ENCODE peak calls at places on chromosomes 4 and X, in ten cellular contexts. T, U, A, Q, B, X, W, M, D and O are unnamed samples.

GRCh38 chr4:83208776-83209365 is 75.7 kb downstream of the COQ2 start:
- DNase-seq in U (no peak), D (no peak), A (no peak), T (no peak), M (peak; percentile 20), B (no peak), X (no peak), Q (no peak), W (no peak), O (no peak)

GRCh38 chrX:8773117-8773516 is 28.1 kb downstream of the FAM9A start:
- DNase-seq in Q (no peak), B (no peak), W (no peak), A (no peak), D (no peak), U (no peak), M (no peak), T (no peak), X (no peak), O (no peak)

GRCh38 chr4:156559346-156559745 is 412.3 kb downstream of the PDGFC start:
- DNase-seq in D (no peak), T (no peak), A (no peak), W (no peak), X (no peak), Q (no peak), B (no peak), M (no peak), U (no peak), O (no peak)

GRCh38 chr4:151434183-151434860 is 25.3 kb downstream of the FHIP1A start:
- DNase-seq in T (no peak), M (no peak), D (no peak), B (no peak), Q (no peak), A (no peak), U (no peak), X (no peak), W (no peak), O (no peak)

GRCh38 chr4:38034986-38035882 is 75.0 kb downstream of the PTTG2 start:
- DNase-seq in Q (peak; percentile 63), A (peak; percentile 68), U (no peak), X (no peak), T (peak; percentile 77), B (no peak), M (no peak), D (no peak), W (peak; percentile 10), O (peak; percentile 73)

GRCh38 chrX:134600714-134601113 is 57.6 kb downstream of the PLAC1 start:
- DNase-seq in A (no peak), X (no peak), B (no peak), W (no peak), M (no peak), U (no peak), Q (no peak), D (no peak), T (peak; percentile 71), O (no peak)

GRCh38 chrX:10722804-10723364 is 102.5 kb upstream of the MID1 start:
- DNase-seq in U (peak; percentile 59), W (peak; percentile 3), Q (peak; percentile 38), B (peak; percentile 59), D (no peak), T (peak; percentile 40), X (peak; percentile 72), A (peak; percentile 84), M (no peak), O (peak; percentile 61)

GRCh38 chr4:10020871-10021676 is at the start of gene SLC2A9:
- DNase-seq in W (no peak), T (peak; percentile 67), X (peak; percentile 77), Q (peak; percentile 78), U (peak; percentile 33), B (no peak), M (no peak), A (no peak), D (no peak), O (no peak)

GRCh38 chr4:2285665-2286381 is 23.9 kb upstream of the MXD4 start:
- DNase-seq in Q (no peak), U (peak; percentile 4), D (peak; percentile 31), A (peak; percentile 10), T (no peak), W (no peak), X (no peak), M (no peak), B (no peak), O (no peak)

GRCh38 chr4:16617416-16617815 is 281.0 kb downstream of the LDB2 start:
- DNase-seq in Q (no peak), T (no peak), U (no peak), X (no peak), W (no peak), M (no peak), B (no peak), D (no peak), A (peak; percentile 66), O (no peak)

GRCh38 chr4:11623726-11624037 is 195.0 kb upstream of the HS3ST1 start:
- DNase-seq in X (no peak), D (no peak), W (no peak), U (peak; percentile 71), M (no peak), A (peak; percentile 15), T (peak; percentile 21), B (peak; percentile 77), Q (peak; percentile 73), O (no peak)

GRCh38 chr4:183834252-183834651 is 70.9 kb upstream of the STOX2 start:
- DNase-seq in D (no peak), Q (no peak), A (no peak), X (no peak), W (no peak), T (no peak), M (no peak), U (no peak), B (peak; percentile 66), O (no peak)

DNA sequence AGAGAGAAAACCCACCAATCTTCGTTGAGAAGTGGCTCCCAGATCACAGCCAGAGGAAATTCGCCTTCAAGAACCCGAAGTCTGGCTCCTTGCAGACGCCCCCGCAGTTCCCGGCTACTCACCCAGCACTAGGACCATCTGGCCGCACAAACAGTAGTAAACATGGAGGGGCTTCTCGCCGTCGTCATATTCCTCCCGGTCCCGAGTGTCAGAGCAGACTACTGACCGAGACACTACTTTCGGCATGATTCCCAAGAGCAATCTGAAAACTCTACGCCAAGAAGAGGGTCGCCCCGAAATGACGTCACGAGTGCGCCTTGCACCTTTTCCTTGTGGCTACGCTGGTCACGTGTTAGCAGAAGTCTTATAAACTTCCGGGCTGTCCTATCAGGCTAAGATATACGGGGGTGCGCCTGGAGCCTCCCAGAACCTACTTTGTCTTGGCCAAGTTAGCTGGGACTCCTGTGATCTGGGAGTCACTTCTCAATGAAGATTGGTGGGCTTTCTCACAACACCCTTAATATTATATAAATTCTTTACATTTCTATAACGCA is at the start of gene STEEP1:
- DNase-seq in B (peak; percentile 90), W (peak; percentile 78), U (peak; percentile 92), Q (peak; percentile 79), T (peak; percentile 95), X (peak; percentile 89), M (peak; percentile 90), D (peak; percentile 91), A (peak; percentile 92), O (peak; percentile 94)
- TF ChIP-seq POLR2A in B (no peak), W (peak; percentile 41), U (peak; percentile 48), Q (no peak), T (peak; percentile 40), X (no peak), M (no peak), D (no peak), A (no peak), O (peak; percentile 63)

GRCh38 chr4:121697626-121698025 is 846 bp upstream of the ANXA5 start:
- DNase-seq in Q (no peak), D (no peak), W (no peak), B (no peak), X (no peak), A (no peak), U (no peak), M (no peak), T (peak; percentile 9), O (peak; percentile 15)

GRCh38 chr4:121693450-121693849 is 3.3 kb downstream of the ANXA5 start:
- DNase-seq in M (no peak), T (no peak), B (no peak), A (no peak), W (no peak), X (no peak), U (no peak), D (no peak), Q (no peak), O (no peak)

GRCh38 chr4:121698119-121698732 is 1.4 kb upstream of the ANXA5 start:
- DNase-seq in W (no peak), A (no peak), M (no peak), D (peak; percentile 44), T (peak; percentile 28), X (no peak), Q (no peak), U (no peak), B (no peak), O (no peak)

GRCh38 chr4:121696140-121696640 is 590 bp downstream of the ANXA5 start:
- DNase-seq in U (peak; percentile 76), X (peak; percentile 92), T (peak; percentile 50), B (peak; percentile 73), D (peak; percentile 84), M (no peak), Q (peak; percentile 62), A (peak; percentile 89), W (no peak), O (peak; percentile 65)

GRCh38 chr4:121696641-121697461 is at the start of gene ANXA5:
- DNase-seq in M (no peak), B (peak; percentile 90), U (peak; percentile 91), T (peak; percentile 86), D (peak; percentile 94), X (peak; percentile 92), Q (peak; percentile 85), A (peak; percentile 88), W (peak; percentile 47), O (peak; percentile 86)
- TF ChIP-seq POLR2A in M (peak; percentile 70), B (no peak), U (peak; percentile 79), T (peak; percentile 55), D (peak; percentile 71), X (peak; percentile 54), Q (peak; percentile 77), A (no peak), W (peak; percentile 87), O (no peak)

GRCh38 chr4:185425600-185426352 is at the start of gene UFSP2:
- DNase-seq in X (peak; percentile 95), U (peak; percentile 90), D (peak; percentile 93), M (peak; percentile 93), Q (peak; percentile 81), B (peak; percentile 92), W (peak; percentile 71), T (peak; percentile 87), A (peak; percentile 86), O (peak; percentile 97)
- TF ChIP-seq POLR2A in X (no peak), U (peak; percentile 75), D (peak; percentile 89), M (peak; percentile 73), Q (peak; percentile 64), B (no peak), W (peak; percentile 56), T (peak; percentile 31), A (peak; percentile 66), O (peak; percentile 82)

GRCh38 chr4:52036875-52037274 is 1.2 kb downstream of the SGCB start:
- DNase-seq in B (no peak), U (no peak), Q (no peak), W (no peak), T (no peak), M (no peak), A (no peak), X (no peak), D (no peak), O (no peak)

GRCh38 chr4:52037730-52038108 is 380 bp downstream of the SGCB start:
- DNase-seq in M (no peak), U (peak; percentile 21), T (no peak), A (peak; percentile 33), X (no peak), Q (no peak), W (peak; percentile 23), B (no peak), D (peak; percentile 56), O (no peak)

GRCh38 chr4:52035190-52035589 is 2.9 kb downstream of the SGCB start:
- DNase-seq in W (no peak), T (no peak), B (no peak), A (no peak), D (no peak), Q (no peak), M (no peak), X (no peak), U (no peak), O (no peak)

GRCh38 chr4:52038109-52038912 is at the start of gene SGCB:
- DNase-seq in Q (peak; percentile 53), B (peak; percentile 60), U (peak; percentile 68), X (peak; percentile 84), D (peak; percentile 80), W (peak; percentile 50), M (no peak), A (peak; percentile 45), T (peak; percentile 29), O (peak; percentile 32)
- TF ChIP-seq POLR2A in Q (peak; percentile 20), B (no peak), U (no peak), X (no peak), D (no peak), W (peak; percentile 61), M (peak; percentile 11), A (peak; percentile 12), T (no peak), O (no peak)